ENCODE peak calls at places on chromosomes 4 and X, in six cellular contexts. R is cardiac fibroblast; P is WTC11; W is GM23338; F is GM12891; Q is stimulated activated CD8-positive, alpha-beta memory T cell treated with anti-CD3 and anti-CD28 coated beads, Interleukin-15, amount 100 ng/mL, for 48 hours. A is an unnamed sample.

GRCh38 chrX:19624754-19625153 is 109.4 kb upstream of the MAP3K15 start:
- DNase-seq in W (no peak), R (no peak), P (no peak), Q (no peak), F (no peak), A (peak)

GRCh38 chr4:154361450-154361849 is 130.1 kb downstream of the DCHS2 start:
- DNase-seq in W (no peak), F (no peak), R (no peak), P (no peak), Q (no peak), A (no peak)

GRCh38 chrX:107450823-107451509 is 1.5 kb downstream of the FRMPD3 start:
- DNase-seq in F (no peak), Q (no peak), W (peak), P (peak), R (no peak), A (no peak)

GRCh38 chr4:48178931-48179330 is 44.9 kb upstream of the TXK start:
- DNase-seq in W (peak), P (no peak), F (no peak), Q (no peak), R (no peak), A (no peak)

GRCh38 chrX:136146614-136147319 is 566 bp upstream of the FHL1 start:
- DNase-seq in P (peak), W (peak), R (no peak), Q (no peak), F (no peak), A (no peak)

GRCh38 chr4:133130171-133130570 is 18.9 kb upstream of the PCDH10 start:
- DNase-seq in F (no peak), P (no peak), W (peak), Q (no peak), R (peak), A (peak)

GRCh38 chr4:1041147-1041935 is 29.9 kb downstream of the FGFRL1 start:
- DNase-seq in Q (no peak), P (no peak), F (no peak), W (no peak), R (peak), A (peak)

GRCh38 chrX:124217289-124218251 is 114.9 kb upstream of the TEX13D start:
- DNase-seq in F (no peak), P (no peak), W (peak), Q (peak), R (peak), A (peak)

GRCh38 chr4:89997171-89997704 is 102.6 kb downstream of the MMRN1 start:
- DNase-seq in P (no peak), Q (no peak), W (no peak), F (no peak), R (no peak), A (no peak)

GRCh38 chr4:171203425-171203824 is 609.8 kb upstream of the GALNTL6 start:
- DNase-seq in W (no peak), P (no peak), R (no peak), F (no peak), Q (no peak), A (no peak)

GRCh38 chrX:21375795-21376069 is 1.5 kb downstream of the CNKSR2 start:
- DNase-seq in P (no peak), R (no peak), F (no peak), Q (no peak), W (peak), A (no peak)

GRCh38 chrX:9184231-9184630 is 150.3 kb upstream of the FAM9B start:
- DNase-seq in Q (no peak), F (no peak), R (no peak), W (no peak), P (no peak), A (no peak)

GRCh38 chrX:26925088-26925487 is 538.1 kb downstream of the PPP4R3C start:
- DNase-seq in R (peak), F (no peak), Q (no peak), P (no peak), W (no peak), A (no peak)

GRCh38 chr4:36303430-36304137 is 22.2 kb downstream of the DTHD1 start:
- DNase-seq in F (no peak), R (no peak), P (no peak), W (no peak), Q (no peak), A (no peak)

GRCh38 chr4:158519226-158519625 is 2.5 kb upstream of the RXFP1 start:
- DNase-seq in P (no peak), R (no peak), Q (no peak), W (no peak), F (no peak), A (no peak)

GRCh38 chr4:37670249-37670648 is 15.9 kb downstream of the RELL1 start:
- DNase-seq in P (no peak), R (no peak), F (no peak), W (no peak), Q (no peak), A (no peak)

GRCh38 chrX:42274151-42274550 is 350.8 kb upstream of the CASK start:
- DNase-seq in Q (no peak), P (no peak), F (no peak), W (no peak), R (no peak), A (no peak)

GRCh38 chrX:129938081-129938480 is 32.1 kb downstream of the UTP14A start:
- DNase-seq in Q (no peak), P (no peak), F (no peak), R (no peak), W (peak), A (no peak)